ENCODE peak calls at places on chromosomes 7 and 10, in four cellular contexts. F is NCI-H524, N is astrocyte of the cerebellum, U is glomerular endothelial cell. O is an unnamed sample.
A peak's percentile ranks its signal among the peaks of the same experiment; 100 is the strongest.

GRCh38 chr7:46679671-46680070 is 758.6 kb upstream of the IGFBP3 start:
- DNase-seq in F (no peak), N (no peak), U (no peak), O (no peak)

GRCh38 chr10:91115618-91116390 is 104.7 kb upstream of the PCGF5 start:
- DNase-seq in F (no peak), N (no peak), U (no peak), O (no peak)

GRCh38 chr7:2355079-2356008 is 717 bp downstream of the EIF3B start:
- DNase-seq in F (no peak), N (no peak), U (no peak), O (no peak)

GRCh38 chr10:46033602-46034011 is 3.2 kb upstream of the NCOA4 start:
- DNase-seq in F (no peak), N (peak; percentile 57), U (peak; percentile 74), O (peak; percentile 85)

GRCh38 chr10:93600861-93601773 is at the start of gene RBP4:
- DNase-seq in F (no peak), N (peak; percentile 9), U (no peak), O (no peak)

GRCh38 chr7:744854-745430 is 17.9 kb upstream of the PRKAR1B start:
- DNase-seq in F (no peak), N (no peak), U (no peak), O (no peak)

GRCh38 chr10:116947838-116948529 is 57.0 kb downstream of the SHTN1 start:
- DNase-seq in F (no peak), N (no peak), U (peak; percentile 48), O (peak; percentile 52)

GRCh38 chr10:6173203-6173602 is 29.5 kb upstream of the PFKFB3 start:
- DNase-seq in F (no peak), N (no peak), U (no peak), O (no peak)

GRCh38 chr10:124977648-124978375 is 35.9 kb downstream of the ZRANB1 start:
- DNase-seq in F (no peak), N (no peak), U (no peak), O (no peak)

GRCh38 chr10:101778781-101779543 is 3.0 kb upstream of the FGF8 start:
- DNase-seq in F (no peak), N (no peak), U (no peak), O (no peak)

GRCh38 chr10:100653957-100654834 is 91.2 kb upstream of the PAX2 start:
- DNase-seq in F (no peak), N (no peak), U (no peak), O (no peak)

O was measured in pulmonary artery endothelial cell.